ENCODE peak calls at places on chromosomes 11 and 22, in four cellular contexts. Z, W, R and B are unnamed samples. For H3K4me1, the result is how much of the 10 kb centered on the place peaks cover.

GRCh38 chr11:46222485-46223251 is 54.8 kb upstream of the CREB3L1 start:
- DNase-seq in W (no peak), Z (no peak), R (no peak), B (no peak)

GRCh38 chr11:68039526-68040086 is 781 bp downstream of the TCIRG1 start:
- DNase-seq in W (no peak), R (no peak), Z (peak), B (peak)

GRCh38 chr11:848380-848931 is 5.8 kb downstream of the TSPAN4 start:
- DNase-seq in R (no peak), W (no peak), Z (peak), B (peak)

GRCh38 chr11:131491503-131491902 is 121.1 kb downstream of the NTM start:
- DNase-seq in Z (no peak), R (peak), W (no peak), B (no peak)

GRCh38 chr11:7364660-7365059 is 113.0 kb downstream of the SYT9 start:
- DNase-seq in R (no peak), W (no peak), Z (no peak), B (no peak)

GRCh38 chr11:66192181-66192888 is 76.1 kb upstream of the RAB1B start:
- DNase-seq in Z (no peak), W (no peak), R (peak), B (no peak)

GRCh38 chr11:104337273-104337672 is 173.3 kb upstream of the PDGFD start:
- DNase-seq in Z (no peak), R (peak), W (no peak), B (no peak)

GRCh38 chr11:71246559-71246958 is 5.8 kb downstream of the SHANK2 start:
- DNase-seq in Z (peak), R (no peak), W (no peak), B (no peak)

GRCh38 chr22:40889116-40889515 is 27.2 kb upstream of the DNAJB7 start:
- DNase-seq in Z (no peak), R (no peak), W (no peak), B (no peak)

DNA sequence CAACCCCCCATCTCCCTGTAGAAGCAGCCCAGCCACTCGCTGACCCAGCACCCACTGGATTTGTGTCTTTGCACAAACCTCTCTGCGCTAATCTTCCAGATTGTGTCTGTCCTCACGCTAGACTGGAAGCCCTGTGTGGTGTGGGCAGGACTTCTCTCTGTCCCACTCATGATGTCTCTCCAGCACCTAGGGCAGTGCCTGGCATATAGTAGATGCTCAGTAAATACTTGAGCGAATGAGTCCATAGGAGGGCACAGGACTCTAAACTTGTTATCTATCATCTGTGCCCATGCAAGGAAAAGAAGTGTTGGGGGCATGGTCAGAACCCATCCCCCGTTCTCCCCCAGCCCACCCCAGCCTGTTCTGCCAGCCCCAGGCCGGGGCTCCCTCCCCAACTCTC is 22.9 kb downstream of the RPL3 start:
- DNase-seq in Z (no peak), W (no peak), R (no peak), B (peak)
- H3K4me1 ChIP-seq in Z (under half), W (under half), R (under half), B (under half)

DNA sequence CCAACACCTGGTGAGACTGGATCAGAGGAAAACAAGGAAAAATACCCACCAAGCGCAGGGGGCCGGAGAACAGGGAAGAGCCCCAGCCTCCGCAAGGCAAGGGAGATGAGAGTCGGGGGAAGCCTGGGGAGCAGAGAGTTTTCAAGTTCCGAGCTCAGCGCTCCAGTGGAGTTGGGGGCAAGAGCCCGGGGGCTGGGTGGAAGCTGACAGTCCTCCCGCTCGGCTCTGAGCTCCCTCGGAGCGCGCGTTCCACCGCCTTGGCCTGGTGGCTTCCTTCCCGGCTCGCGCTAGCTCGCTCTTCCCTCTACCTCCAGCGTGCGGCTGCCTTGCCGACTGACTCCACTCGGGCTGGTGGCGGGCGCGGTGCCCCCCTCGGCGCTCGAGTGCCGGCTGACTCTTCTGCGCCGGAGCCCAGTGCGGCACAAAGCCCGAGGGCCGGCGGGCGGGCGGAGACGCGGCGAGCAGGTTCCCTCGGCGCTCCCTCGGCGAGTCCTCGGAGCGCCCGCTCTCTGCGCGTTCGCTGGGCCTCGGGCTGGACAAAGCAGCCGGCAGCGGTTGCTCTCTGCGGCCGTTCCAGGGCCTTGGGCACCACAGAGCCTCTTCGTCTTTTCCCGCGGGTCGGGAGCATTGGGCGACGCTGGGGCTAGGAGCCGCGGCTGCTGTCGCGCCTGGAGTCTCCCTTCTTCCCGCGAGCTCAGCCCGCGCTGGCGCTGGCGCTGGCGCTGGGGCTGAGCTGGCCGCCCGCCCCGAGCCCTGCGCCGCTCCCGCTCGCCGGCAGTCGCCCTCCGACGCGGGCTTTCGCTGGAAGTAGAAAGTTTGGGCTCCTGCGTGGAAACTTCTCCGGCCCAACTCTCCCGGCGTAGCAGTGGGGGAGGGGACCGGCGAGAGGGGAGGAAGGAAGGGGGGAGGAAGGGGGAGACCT is 1.0 kb downstream of the PAX6 start:
- DNase-seq in W (no peak), Z (peak), R (peak), B (peak)
- H3K27ac ChIP-seq in W (peak), Z (no peak), R (no peak), B (no peak)

GRCh38 chr11:61765550-61766253 is 13.3 kb downstream of the MYRF start:
- DNase-seq in Z (no peak), W (no peak), R (no peak), B (no peak)
- H2AFZ ChIP-seq in Z (no peak), W (no peak), R (no peak), B (no peak)

DNA sequence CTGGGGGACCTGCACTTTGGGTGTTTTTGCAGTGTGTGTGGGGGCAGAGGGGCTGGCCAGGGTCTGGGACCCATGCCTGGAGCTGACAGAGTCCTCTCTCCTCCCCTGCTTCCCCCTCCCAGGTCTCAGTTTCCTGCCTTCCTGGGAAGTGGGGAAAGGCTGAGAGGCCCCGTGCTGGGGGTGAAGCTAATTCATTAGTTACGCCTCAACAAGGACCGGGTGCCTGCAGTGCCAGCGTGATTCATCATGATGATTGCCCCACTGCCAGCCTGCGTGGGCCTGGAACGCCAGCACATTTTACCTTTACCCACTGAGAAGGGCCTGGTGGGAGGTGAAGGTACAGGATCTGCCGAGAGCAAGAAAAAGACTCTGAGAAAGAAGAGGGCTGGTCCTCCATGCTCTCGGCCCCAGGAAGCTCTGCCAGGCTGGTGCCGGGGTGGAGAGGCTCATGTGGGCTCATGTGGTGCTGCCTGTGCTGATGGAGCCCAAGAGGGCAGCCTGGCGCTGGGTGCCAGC is 2.9 kb upstream of the LRRC10B start:
- DNase-seq in Z (no peak), R (no peak), W (no peak), B (no peak)
- H3K4me1 ChIP-seq in Z (under half), R (under half), W (under half), B (under half)

DNA sequence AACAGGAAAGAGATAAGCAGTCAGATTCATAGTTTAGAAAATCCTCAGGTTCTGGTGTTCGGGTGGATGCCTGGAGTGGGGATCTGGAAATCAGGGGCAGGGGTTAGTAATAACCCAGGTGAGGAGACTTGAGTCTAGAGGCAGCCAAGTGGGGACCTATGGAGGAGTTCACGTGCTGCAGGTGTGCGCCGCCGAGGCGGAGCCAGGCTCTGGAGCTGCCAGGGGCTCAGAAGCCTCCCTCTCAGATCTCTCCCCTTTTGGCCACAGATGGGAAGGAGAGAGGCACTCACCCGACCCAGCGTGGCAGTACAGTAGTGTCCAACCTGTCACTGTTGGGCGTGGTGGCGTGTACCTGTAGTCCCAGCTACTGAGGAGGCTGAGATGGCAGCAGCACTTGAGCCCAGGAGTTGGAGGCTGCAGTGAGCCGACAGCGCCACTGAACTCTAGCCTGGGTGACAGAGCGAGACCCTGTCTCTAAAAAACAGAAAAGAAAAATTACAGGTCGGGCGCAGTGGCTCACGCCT is 27.5 kb downstream of the TXN2 start:
- DNase-seq in Z (no peak), W (no peak), R (no peak), B (no peak)
- H3K27ac ChIP-seq in Z (peak), W (no peak), R (no peak), B (no peak)

GRCh38 chr11:49405743-49406142 is 197.3 kb upstream of the FOLH1 start:
- DNase-seq in Z (peak), W (no peak), R (no peak), B (no peak)
- H2AFZ ChIP-seq in Z (no peak), W (no peak), R (no peak), B (no peak)

DNA sequence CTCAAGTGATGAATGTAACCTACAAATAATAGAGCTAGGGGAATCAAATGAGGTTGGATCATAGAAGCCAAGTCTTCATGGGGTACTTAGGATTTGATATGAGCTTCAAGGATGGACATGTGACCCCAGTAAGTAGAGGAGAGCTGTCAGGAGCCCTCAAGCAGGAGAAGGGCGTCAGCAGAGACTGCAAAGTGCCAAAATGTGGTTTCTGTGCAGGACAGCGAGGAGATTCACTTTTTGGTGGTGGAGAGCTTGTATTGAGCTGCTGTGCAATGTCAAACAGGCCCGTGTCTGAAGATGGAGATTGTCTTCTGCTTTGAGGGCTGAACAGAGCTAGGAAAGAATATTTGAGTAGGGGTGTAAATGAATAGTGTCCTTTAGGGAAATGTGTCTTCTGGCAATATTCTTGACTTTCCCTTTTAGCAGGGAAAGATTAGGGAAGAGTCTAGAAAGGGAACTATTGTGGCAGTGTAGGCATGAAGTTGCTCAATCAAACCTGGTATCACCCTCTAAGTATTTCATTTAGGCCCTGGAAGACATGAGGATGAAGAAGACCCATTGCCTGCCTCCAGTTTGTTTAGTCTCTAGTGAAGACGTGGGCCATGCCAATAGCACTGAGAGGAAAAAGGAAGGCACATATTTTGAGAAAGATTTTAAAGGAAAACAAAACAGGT is 31.2 kb upstream of the SORL1-AS1 start:
- DNase-seq in R (no peak), W (no peak), Z (no peak), B (no peak)
- H3K4me1 ChIP-seq in R (under half), W (under half), Z (under half), B (under half)

GRCh38 chr11:130413383-130414106 is 14.9 kb downstream of the ADAMTS8 start:
- DNase-seq in Z (no peak), R (peak), W (no peak), B (no peak)
- H3K27ac ChIP-seq in Z (peak), R (peak), W (no peak), B (no peak)

GRCh38 chr11:88535266-88535665 is 197.7 kb upstream of the CTSC start:
- DNase-seq in R (peak), W (no peak), Z (no peak), B (no peak)
- H2AFZ ChIP-seq in R (peak), W (no peak), Z (no peak), B (no peak)

GRCh38 chr22:21828268-21828638 is 39.2 kb downstream of the MAPK1 start:
- DNase-seq in R (no peak), Z (no peak), W (no peak), B (no peak)
- H3K4me1 ChIP-seq in R (under half), Z (under half), W (under half), B (under half)